ENCODE peak calls at places on chromosomes 5 and 9, in five cellular contexts. X is IMR-90, E is mesenchymal stem cell, O is H9, W is neuronal stem cell. U is an unnamed sample.

GRCh38 chr5:34806532-34806931 is 32.4 kb upstream of the TTC23L start:
- DNase-seq in W (no peak), E (no peak), O (no peak), X (no peak), U (no peak)

GRCh38 chr9:26341545-26341944 is 551.1 kb downstream of the CAAP1 start:
- DNase-seq in X (no peak), W (no peak), O (no peak), E (no peak), U (no peak)

GRCh38 chr5:137752873-137753226 is 1.3 kb downstream of the HNRNPA0 start:
- DNase-seq in X (no peak), E (peak; percentile 53), W (no peak), O (peak; percentile 36), U (peak; percentile 62)

GRCh38 chr5:116130471-116130870 is 45.6 kb downstream of the COMMD10 start:
- DNase-seq in E (no peak), X (peak; percentile 63), W (no peak), O (no peak), U (no peak)

GRCh38 chr5:108382784-108383358 is 973 bp upstream of the FBXL17 start:
- DNase-seq in E (peak; percentile 67), O (no peak), X (peak; percentile 44), W (peak; percentile 11), U (peak; percentile 31)

GRCh38 chr9:29826421-29826820 is 2253.1 kb upstream of the C9orf72 start:
- DNase-seq in X (no peak), W (no peak), E (no peak), O (no peak), U (no peak)

GRCh38 chr9:14733130-14733529 is 10.6 kb upstream of the CER1 start:
- DNase-seq in O (no peak), X (no peak), W (no peak), E (no peak), U (no peak)

GRCh38 chr5:12695651-12696050 is 791.4 kb upstream of the CTNND2 start:
- DNase-seq in W (no peak), X (no peak), O (no peak), E (no peak), U (no peak)

GRCh38 chr9:115118471-115119156 is 657 bp upstream of the TNC start:
- DNase-seq in X (peak; percentile 93), E (peak; percentile 92), O (peak; percentile 77), W (peak; percentile 77), U (peak; percentile 98)

GRCh38 chr5:65481635-65482271 is at the start of gene ADAMTS6:
- DNase-seq in E (peak; percentile 93), O (peak; percentile 87), X (peak; percentile 99), W (peak; percentile 69), U (peak; percentile 93)

GRCh38 chr9:127518091-127518856 is 67.0 kb downstream of the LRSAM1 start:
- DNase-seq in O (no peak), X (no peak), W (no peak), E (no peak), U (no peak)

GRCh38 chr5:100517301-100517974 is 17.7 kb upstream of the FAM174A start:
- DNase-seq in O (peak; percentile 74), W (no peak), X (no peak), E (no peak), U (peak; percentile 15)

GRCh38 chr5:61701877-61702602 is 370.0 kb downstream of the ZSWIM6 start:
- DNase-seq in W (no peak), E (no peak), O (no peak), X (no peak), U (no peak)

GRCh38 chr5:138911441-138911840 is 36.3 kb upstream of the LRRTM2 start:
- DNase-seq in O (no peak), E (peak; percentile 37), X (no peak), W (no peak), U (no peak)

GRCh38 chr9:137128158-137129088 is 10.5 kb upstream of the GRIN1 start:
- DNase-seq in O (no peak), W (no peak), X (no peak), E (no peak), U (no peak)

GRCh38 chr5:128227984-128228383 is 144.4 kb downstream of the SLC12A2 start:
- DNase-seq in E (peak; percentile 30), O (no peak), X (peak; percentile 91), W (no peak), U (no peak)

GRCh38 chr9:137382728-137383452 is 40.1 kb downstream of the EXD3 start:
- DNase-seq in E (no peak), X (no peak), W (no peak), O (peak; percentile 73), U (peak; percentile 68)

GRCh38 chr9:121935744-121936143 is 157.4 kb downstream of the TTLL11 start:
- DNase-seq in X (no peak), E (no peak), W (no peak), O (peak; percentile 72), U (peak; percentile 53)

GRCh38 chr9:5800969-5801738 is 31.8 kb downstream of the ERMP1 start:
- DNase-seq in O (no peak), E (no peak), X (no peak), W (no peak), U (peak; percentile 10)

GRCh38 chr5:14155730-14156129 is 12.6 kb downstream of the TRIO start:
- DNase-seq in O (no peak), W (no peak), X (no peak), E (no peak), U (no peak)

GRCh38 chr5:14158890-14159666 is 15.9 kb downstream of the TRIO start:
- DNase-seq in X (no peak), W (no peak), E (no peak), O (no peak), U (no peak)

GRCh38 chr5:14155075-14155474 is 11.9 kb downstream of the TRIO start:
- DNase-seq in X (no peak), W (no peak), O (no peak), E (no peak), U (no peak)

GRCh38 chr5:14157494-14157782 is 14.3 kb downstream of the TRIO start:
- DNase-seq in W (no peak), O (no peak), X (no peak), E (no peak), U (no peak)

GRCh38 chr5:14156611-14157493 is 13.7 kb downstream of the TRIO start:
- DNase-seq in W (no peak), X (peak; percentile 99), O (no peak), E (peak; percentile 99), U (peak; percentile 79)
- H3K4ac ChIP-seq in W (no peak overlapping the region), X (peak overlapping the region; percentile 84), O (no peak overlapping the region), E (peak overlapping the region; percentile 67), U (no peak overlapping the region)

GRCh38 chr5:151216781-151217180 is 7.1 kb downstream of the CCDC69 start:
- DNase-seq in O (no peak), X (no peak), W (no peak), E (no peak), U (no peak)
- H3K4me1 ChIP-seq in O (peaks cover 2% of the 10 kb centered on the region), X (peaks cover 4% of the 10 kb centered on the region), W (peaks cover 5% of the 10 kb centered on the region), E (peaks cover 5% of the 10 kb centered on the region), U (peaks cover 3% of the 10 kb centered on the region)

GRCh38 chr5:157839157-157839795 is 19.7 kb downstream of the CLINT1 start:
- DNase-seq in W (no peak), X (no peak), O (no peak), E (no peak), U (no peak)
- H3K4ac ChIP-seq in W (no peak overlapping the region), X (no peak overlapping the region), O (no peak overlapping the region), E (no peak overlapping the region), U (no peak overlapping the region)

GRCh38 chr5:68266457-68266856 is 50.9 kb downstream of the PIK3R1 start:
- DNase-seq in X (no peak), W (no peak), E (peak; percentile 33), O (no peak), U (no peak)

GRCh38 chr5:68267044-68267443 is 51.5 kb downstream of the PIK3R1 start:
- DNase-seq in X (no peak), W (no peak), O (no peak), E (no peak), U (peak; percentile 26)

GRCh38 chr5:68270576-68270975 is 55.0 kb downstream of the PIK3R1 start:
- DNase-seq in E (no peak), O (no peak), W (no peak), X (no peak), U (no peak)

GRCh38 chr5:68269820-68270219 is 54.3 kb downstream of the PIK3R1 start:
- DNase-seq in E (no peak), X (no peak), W (no peak), O (no peak), U (no peak)

DNA sequence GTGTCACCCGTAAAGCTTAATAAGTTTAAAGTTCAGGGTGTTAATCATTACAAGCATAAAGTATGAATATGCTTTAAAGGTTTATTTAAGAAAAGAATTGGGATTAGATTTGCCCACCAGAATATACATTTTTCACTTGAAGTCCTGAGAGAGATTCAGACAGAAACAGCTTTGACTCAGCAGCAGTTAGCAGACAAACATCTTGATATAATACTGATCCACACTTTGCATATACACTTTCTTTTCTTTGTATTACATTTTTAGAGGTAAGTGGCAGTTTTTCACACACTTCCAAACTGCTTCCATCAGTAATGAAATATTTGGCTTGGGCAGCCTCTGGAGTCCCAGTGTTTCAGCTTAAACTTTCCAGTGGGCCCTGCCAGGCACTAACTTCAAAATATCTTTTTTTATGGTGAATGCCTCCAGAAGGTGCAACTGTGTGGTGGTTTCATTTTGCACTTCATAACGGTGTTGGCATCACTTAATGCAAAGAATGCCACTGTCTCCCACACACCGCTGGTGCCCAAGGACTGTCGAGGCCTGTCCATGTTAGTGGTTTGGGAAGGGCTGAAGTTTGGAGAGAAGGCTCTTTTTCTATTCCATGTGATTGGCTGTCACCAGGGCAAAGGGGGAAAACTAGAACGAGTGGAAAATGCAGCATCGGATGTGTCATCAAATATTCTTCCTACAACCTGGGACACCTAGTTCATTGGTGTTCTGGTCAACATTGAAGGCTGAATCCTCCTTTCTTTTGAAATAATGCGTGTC is 53.0 kb downstream of the PIK3R1 start:
- DNase-seq in X (no peak), O (no peak), W (no peak), E (no peak), U (no peak)
- H3K4me1 ChIP-seq in X (peaks cover 16% of the 10 kb centered on the region), O (no peaks in the 10 kb centered on the region), W (peaks cover 10% of the 10 kb centered on the region), E (peaks cover 2% of the 10 kb centered on the region), U (no peaks in the 10 kb centered on the region)

GRCh38 chr9:133932176-133932575 is 59.9 kb downstream of the VAV2 start:
- DNase-seq in O (no peak), E (no peak), W (no peak), X (no peak), U (no peak)
- H3K4ac ChIP-seq in O (no peak overlapping the region), E (no peak overlapping the region), W (no peak overlapping the region), X (no peak overlapping the region), U (no peak overlapping the region)

GRCh38 chr5:159184858-159185381 is 24.4 kb downstream of the RNF145 start:
- DNase-seq in W (no peak), O (no peak), X (peak; percentile 93), E (peak; percentile 87), U (peak; percentile 78)

GRCh38 chr5:159183247-159183646 is 26.1 kb downstream of the RNF145 start:
- DNase-seq in X (no peak), O (no peak), E (no peak), W (no peak), U (no peak)

GRCh38 chr5:159184236-159184635 is 25.1 kb downstream of the RNF145 start:
- DNase-seq in E (peak; percentile 66), W (no peak), X (peak; percentile 60), O (no peak), U (no peak)

GRCh38 chr5:159181152-159181551 is 28.2 kb downstream of the RNF145 start:
- DNase-seq in E (peak; percentile 43), X (peak; percentile 46), O (no peak), W (no peak), U (peak; percentile 23)

DNA sequence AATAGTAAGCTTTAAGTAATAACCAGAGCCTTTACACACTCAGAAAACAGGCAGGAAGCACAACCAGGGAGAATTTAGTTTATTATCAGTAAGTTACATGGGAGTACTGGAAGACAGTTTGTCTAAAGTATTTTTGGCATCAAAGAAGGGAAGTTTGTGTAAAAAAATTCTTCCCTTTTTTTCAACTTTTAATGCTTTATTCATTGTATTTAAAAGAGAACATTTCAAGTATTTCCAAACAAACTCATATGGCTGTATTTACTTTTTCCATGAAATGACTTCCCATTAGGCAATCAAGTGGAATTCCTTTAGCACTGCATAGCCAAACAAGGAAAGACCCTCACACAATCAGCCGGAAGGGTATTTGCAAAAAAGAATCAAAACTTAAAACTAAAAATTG is 26.7 kb downstream of the RNF145 start:
- DNase-seq in X (peak; percentile 83), W (no peak), O (no peak), E (peak; percentile 76), U (peak; percentile 48)
- H3K4me1 ChIP-seq in X (peaks cover 31% of the 10 kb centered on the region), W (peaks cover 11% of the 10 kb centered on the region), O (no peaks in the 10 kb centered on the region), E (peaks cover 4% of the 10 kb centered on the region), U (peaks cover 2% of the 10 kb centered on the region)

U was measured in mesendoderm.